ENCODE peak calls at places on chromosomes 4 and X, in eight cellular contexts. C is A549, W is GM10248, P is chondrocyte, U is mesothelial cell of epicardium, T is HCT116, X is NB4, N is ovary. K is an unnamed sample.

GRCh38 chr4:67749286-67749685 is 4.9 kb downstream of the GNRHR start:
- DNase-seq in C (no peak), W (no peak), P (no peak), U (no peak), T (no peak), X (no peak), N (no peak), K (no peak)

GRCh38 chrX:115598556-115598955 is 37.6 kb downstream of the PLS3 start:
- DNase-seq in C (no peak), W (no peak), P (no peak), U (no peak), T (no peak), X (no peak), N (no peak), K (no peak)

GRCh38 chr4:57640391-57641100 is 530.4 kb upstream of the IGFBP7 start:
- DNase-seq in C (no peak), W (no peak), P (no peak), U (no peak), T (no peak), X (no peak), N (no peak), K (no peak)

GRCh38 chrX:73855546-73855945 is 292.5 kb downstream of the CHIC1 start:
- DNase-seq in C (peak), W (peak), P (no peak), U (no peak), T (peak), X (peak), N (peak), K (peak)

GRCh38 chrX:28590394-28590793 is 3.1 kb downstream of the IL1RAPL1 start:
- DNase-seq in C (no peak), W (no peak), P (no peak), U (no peak), T (no peak), X (no peak), N (no peak), K (no peak)

GRCh38 chrX:39953027-39953426 is 144.7 kb downstream of the BCOR start:
- DNase-seq in C (no peak), W (no peak), P (no peak), U (no peak), T (no peak), X (no peak), N (no peak), K (no peak)

GRCh38 chr4:155973639-155974475 is 20.2 kb upstream of the CTSO start:
- DNase-seq in C (no peak), W (no peak), P (no peak), U (no peak), T (no peak), X (no peak), N (no peak), K (no peak)

GRCh38 chrX:103919336-103919682 is 43.1 kb upstream of the TMSB15B start:
- DNase-seq in C (peak), W (peak), P (no peak), U (no peak), T (no peak), X (peak), N (no peak), K (no peak)

GRCh38 chr4:82429728-82430192 is 502 bp downstream of the HNRNPDL start:
- DNase-seq in C (no peak), W (no peak), P (no peak), U (no peak), T (no peak), X (no peak), N (no peak), K (no peak)

GRCh38 chr4:75004755-75005668 is 72.1 kb downstream of the PARM1 start:
- DNase-seq in C (no peak), W (no peak), P (no peak), U (no peak), T (no peak), X (no peak), N (no peak), K (no peak)

GRCh38 chrX:77528034-77528433 is 80.8 kb downstream of the FGF16 start:
- DNase-seq in C (no peak), W (no peak), P (no peak), U (no peak), T (no peak), X (no peak), N (peak), K (no peak)

GRCh38 chr4:100421356-100421978 is 96.4 kb downstream of the EMCN start:
- DNase-seq in C (peak), W (no peak), P (no peak), U (no peak), T (peak), X (peak), N (no peak), K (peak)
- TF ChIP-seq CTCF in C (peak), W (peak), P (peak), U (no peak), T (peak), X (peak), N (no peak), K (peak)

GRCh38 chr4:135319685-135320084 is 1118.1 kb upstream of the PABPC4L start:
- DNase-seq in C (no peak), W (no peak), P (no peak), U (no peak), T (peak), X (no peak), N (no peak), K (no peak)
- TF ChIP-seq CTCF in C (no peak), W (no peak), P (peak), U (no peak), T (peak), X (peak), N (no peak), K (no peak)

DNA sequence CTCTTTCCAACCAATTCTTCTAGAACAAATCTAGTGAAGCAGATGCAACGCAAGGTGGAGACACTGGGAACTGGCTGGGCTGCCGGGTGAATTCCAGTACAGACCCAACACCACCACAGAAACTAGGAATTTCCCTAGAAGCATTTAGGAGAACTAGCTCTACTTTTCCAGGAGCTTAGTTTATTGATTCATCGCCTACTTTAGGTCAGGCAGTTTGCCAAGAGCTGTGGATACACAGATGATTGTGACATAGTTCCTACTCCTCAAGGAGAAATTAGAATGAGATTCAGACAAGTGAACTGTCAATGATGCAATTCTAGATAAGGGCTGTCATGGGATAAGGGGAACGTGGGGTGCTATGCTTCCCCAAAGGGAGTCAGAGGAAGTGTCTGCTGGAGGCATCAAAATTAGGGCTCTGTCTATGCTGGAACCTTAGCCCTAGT is 350.0 kb downstream of the CAMK2D start:
- DNase-seq in C (no peak), W (no peak), P (no peak), U (no peak), T (no peak), X (no peak), N (no peak), K (no peak)
- TF ChIP-seq CTCF in C (no peak), W (no peak), P (peak), U (no peak), T (no peak), X (no peak), N (no peak), K (no peak)

DNA sequence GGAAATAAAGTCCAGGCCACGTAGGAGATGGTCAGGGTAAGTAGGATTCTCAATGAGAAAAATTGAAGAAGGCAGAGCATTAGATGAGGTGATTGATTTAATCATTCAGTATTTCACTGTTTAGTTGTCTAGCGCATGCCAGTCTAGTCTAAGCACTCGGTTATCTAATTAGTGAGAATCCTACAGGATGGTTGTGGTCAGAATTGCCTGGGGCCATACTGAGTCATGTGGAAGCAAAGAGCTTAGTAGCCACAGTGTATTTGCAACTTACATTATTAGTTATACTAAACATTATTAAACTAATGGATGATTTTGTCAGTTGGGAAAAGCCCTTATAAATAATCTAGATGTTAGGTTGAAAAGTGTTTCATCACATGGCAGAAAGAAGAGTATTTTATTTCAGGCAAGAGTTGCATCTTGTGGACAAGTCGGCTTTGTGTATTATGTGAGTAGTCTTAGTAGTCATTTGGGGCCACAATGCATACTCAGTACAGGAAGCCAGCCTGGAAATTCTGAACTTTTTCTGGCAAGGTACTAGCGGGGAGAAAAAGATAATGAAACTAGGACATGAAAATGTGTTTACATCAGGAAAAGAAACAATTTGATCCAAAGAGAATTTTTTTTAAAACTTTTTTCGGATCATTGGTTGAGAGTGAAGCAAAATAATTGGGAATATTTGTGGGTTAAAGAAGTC is 31.9 kb downstream of the CPEB2 start:
- DNase-seq in C (no peak), W (no peak), P (no peak), U (no peak), T (no peak), X (no peak), N (no peak), K (no peak)
- TF ChIP-seq CTCF in C (no peak), W (no peak), P (no peak), U (no peak), T (no peak), X (no peak), N (no peak), K (no peak)

DNA sequence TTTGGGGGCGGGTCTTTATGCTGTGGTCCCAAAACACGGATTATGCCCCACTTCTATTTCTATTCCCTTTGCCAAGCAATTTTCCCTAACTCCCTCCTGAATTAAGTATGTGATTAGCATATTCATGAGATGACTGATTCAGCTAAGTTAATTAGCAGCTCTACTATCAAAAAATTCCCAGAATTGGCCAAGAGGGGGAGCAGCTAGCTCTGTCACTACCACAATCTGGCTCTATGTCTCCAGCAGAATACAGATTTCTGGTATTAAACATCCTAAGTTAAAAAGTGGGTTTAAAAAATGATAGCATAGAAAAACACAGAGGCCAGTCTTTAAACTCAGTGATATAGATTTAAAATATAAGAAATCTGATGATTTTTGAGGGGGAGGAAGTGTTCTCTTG is 80.3 kb downstream of the GPC4 start:
- DNase-seq in C (peak), W (no peak), P (no peak), U (no peak), T (no peak), X (peak), N (no peak), K (peak)
- TF ChIP-seq CTCF in C (peak), W (peak), P (peak), U (peak), T (peak), X (peak), N (no peak), K (peak)

GRCh38 chr4:142671516-142671915 is 174.6 kb downstream of the INPP4B start:
- DNase-seq in C (no peak), W (no peak), P (no peak), U (no peak), T (no peak), X (no peak), N (no peak), K (no peak)
- TF ChIP-seq CTCF in C (no peak), W (no peak), P (peak), U (no peak), T (peak), X (no peak), N (no peak), K (no peak)